ENCODE peak calls at places on chromosomes 11 and 22, in nine cellular contexts. M is DMS153; N is astrocyte of the spinal cord; P is activated CD8-positive, alpha-beta memory T cell treated with anti-CD3 and anti-CD28 coated beads for 24 hours; G is AG09319; C is head of caudate nucleus; U is activated CD4-positive, alpha-beta T cell treated with anti-CD3 and anti-CD28 coated beads for 4 hours; A is Kasumi-1; E is endothelial cell. Q is an unnamed sample.

GRCh38 chr11:737366-737765 is 9.9 kb upstream of the TALDO1 start:
- DNase-seq in M (no peak), N (no peak), P (no peak), G (no peak), C (peak; percentile 41), U (no peak), A (no peak), E (no peak), Q (peak; percentile 11)

GRCh38 chr11:57604289-57605010 is 7.0 kb downstream of the SERPING1 start:
- DNase-seq in M (no peak), N (no peak), P (no peak), G (no peak), C (no peak), U (no peak), A (peak; percentile 44), E (peak; percentile 9), Q (no peak)

GRCh38 chr11:47980907-47981621 is 705 bp downstream of the PTPRJ start:
- DNase-seq in M (no peak), N (no peak), P (peak; percentile 76), G (no peak), C (peak; percentile 64), U (no peak), A (no peak), E (peak; percentile 60), Q (peak; percentile 35)

GRCh38 chr11:19117760-19118097 is 761 bp downstream of the ZDHHC13 start:
- DNase-seq in M (no peak), N (peak; percentile 10), P (no peak), G (no peak), C (no peak), U (no peak), A (no peak), E (no peak), Q (no peak)

GRCh38 chr11:11521306-11522002 is 100.4 kb downstream of the GALNT18 start:
- DNase-seq in M (no peak), N (no peak), P (no peak), G (no peak), C (no peak), U (no peak), A (no peak), E (no peak), Q (no peak)

GRCh38 chr11:27385245-27385644 is 22.2 kb upstream of the CCDC34 start:
- DNase-seq in M (no peak), N (peak; percentile 85), P (no peak), G (no peak), C (no peak), U (no peak), A (no peak), E (no peak), Q (no peak)

GRCh38 chr22:49322861-49323622 is 504.6 kb downstream of the BRD1 start:
- DNase-seq in M (no peak), N (no peak), P (peak; percentile 33), G (no peak), C (no peak), U (no peak), A (no peak), E (no peak), Q (no peak)

GRCh38 chr11:91100432-91100831 is 877.6 kb upstream of the CHORDC1 start:
- DNase-seq in M (no peak), N (peak; percentile 15), P (no peak), G (no peak), C (no peak), U (no peak), A (no peak), E (no peak), Q (no peak)

GRCh38 chr11:121194731-121195596 is 93.9 kb downstream of the TECTA start:
- DNase-seq in M (peak; percentile 53), N (peak; percentile 65), P (peak; percentile 66), G (peak; percentile 25), C (peak; percentile 77), U (peak; percentile 59), A (peak; percentile 17), E (peak; percentile 71), Q (peak; percentile 64)

GRCh38 chr11:130849215-130849568 is 67.1 kb downstream of the SNX19 start:
- DNase-seq in M (no peak), N (peak; percentile 69), P (no peak), G (peak; percentile 89), C (no peak), U (no peak), A (no peak), E (no peak), Q (no peak)

GRCh38 chr11:128830836-128831780 is 36.0 kb downstream of the KCNJ1 start:
- DNase-seq in M (peak; percentile 69), N (peak; percentile 85), P (peak; percentile 96), G (peak; percentile 53), C (peak; percentile 84), U (peak; percentile 91), A (peak; percentile 88), E (peak; percentile 86), Q (peak; percentile 73)

GRCh38 chr11:99316761-99317475 is 296.2 kb downstream of the CNTN5 start:
- DNase-seq in M (peak; percentile 15), N (peak; percentile 5), P (no peak), G (no peak), C (no peak), U (no peak), A (no peak), E (no peak), Q (no peak)

GRCh38 chr22:43387815-43388214 is 24.0 kb upstream of the MPPED1 start:
- DNase-seq in M (no peak), N (no peak), P (no peak), G (no peak), C (no peak), U (no peak), A (no peak), E (no peak), Q (no peak)

GRCh38 chr11:92834296-92835020 is 135.0 kb upstream of the MTNR1B start:
- DNase-seq in M (no peak), N (no peak), P (no peak), G (no peak), C (no peak), U (no peak), A (no peak), E (no peak), Q (peak; percentile 46)

GRCh38 chr11:37109205-37109585 is 511.2 kb upstream of the RAG2 start:
- DNase-seq in M (no peak), N (no peak), P (no peak), G (no peak), C (no peak), U (no peak), A (no peak), E (no peak), Q (no peak)

GRCh38 chr11:20621679-20622078 is 22.3 kb downstream of the SLC6A5 start:
- DNase-seq in M (no peak), N (no peak), P (no peak), G (no peak), C (no peak), U (no peak), A (no peak), E (no peak), Q (no peak)

GRCh38 chr11:126210871-126211235 is 597 bp downstream of the RPUSD4 start:
- DNase-seq in M (no peak), N (no peak), P (no peak), G (no peak), C (no peak), U (no peak), A (no peak), E (no peak), Q (peak; percentile 7)

GRCh38 chr11:47254381-47254780 is 3.4 kb upstream of the NR1H3 start:
- DNase-seq in M (no peak), N (no peak), P (no peak), G (no peak), C (no peak), U (no peak), A (peak; percentile 79), E (no peak), Q (no peak)